ENCODE peak calls at places on chromosomes 13 and 19, in five cellular contexts. Z, D, T, J and G are unnamed samples.

GRCh38 chr13:39106216-39106995 is 68.2 kb downstream of the NHLRC3 start:
- DNase-seq in Z (no peak), D (no peak), J (no peak), T (no peak), G (no peak)

GRCh38 chr13:23380534-23380933 is 53.0 kb downstream of the SACS start:
- DNase-seq in D (no peak), Z (no peak), J (no peak), T (no peak), G (peak; percentile 63)

GRCh38 chr19:36916991-36917390 is 859 bp downstream of the ZNF568 start:
- DNase-seq in T (no peak), J (no peak), D (no peak), Z (peak; percentile 11), G (no peak)

GRCh38 chr19:18436651-18437478 is 1.1 kb downstream of the ISYNA1 start:
- DNase-seq in T (peak; percentile 89), J (peak; percentile 94), D (peak; percentile 84), Z (peak; percentile 92), G (peak; percentile 75)

GRCh38 chr13:21014666-21015170 is 46.7 kb downstream of the LATS2 start:
- DNase-seq in J (no peak), T (no peak), Z (no peak), D (peak; percentile 42), G (peak; percentile 89)

GRCh38 chr19:1373534-1374249 is 10.0 kb upstream of the NDUFS7 start:
- DNase-seq in J (peak; percentile 85), Z (no peak), D (peak; percentile 86), T (no peak), G (no peak)

GRCh38 chr19:16778796-16779411 is 50.3 kb upstream of the SIN3B start:
- DNase-seq in Z (peak; percentile 69), J (peak; percentile 79), T (no peak), D (peak; percentile 33), G (peak; percentile 16)

GRCh38 chr19:5680083-5680436 is 256 bp downstream of the MICOS13 start:
- DNase-seq in D (peak; percentile 58), T (no peak), J (peak; percentile 90), Z (peak; percentile 48), G (peak; percentile 69)

GRCh38 chr19:10407102-10407501 is 3.8 kb upstream of the CDC37 start:
- DNase-seq in Z (no peak), J (no peak), T (no peak), D (no peak), G (no peak)

GRCh38 chr13:32811297-32811800 is 204.9 kb upstream of the KL start:
- DNase-seq in D (no peak), J (no peak), Z (peak; percentile 15), T (no peak), G (peak; percentile 47)

GRCh38 chr13:53151692-53152421 is 123.2 kb downstream of the OLFM4 start:
- DNase-seq in D (no peak), J (no peak), T (no peak), Z (peak; percentile 87), G (peak; percentile 56)

GRCh38 chr19:56333506-56333905 is 18.9 kb upstream of the ZSCAN5A start:
- DNase-seq in D (no peak), T (no peak), J (no peak), Z (peak; percentile 48), G (peak; percentile 54)

GRCh38 chr19:51029718-51030117 is 3.3 kb upstream of the KLK11 start:
- DNase-seq in Z (no peak), D (no peak), T (no peak), J (no peak), G (no peak)

GRCh38 chr13:40508767-40509342 is 157.6 kb downstream of the FOXO1 start:
- DNase-seq in Z (no peak), T (no peak), D (no peak), J (no peak), G (no peak)

GRCh38 chr13:52010890-52011689 is at the start of gene ATP7B:
- DNase-seq in D (peak; percentile 15), Z (peak; percentile 78), J (peak; percentile 85), T (peak; percentile 66), G (peak; percentile 55)

GRCh38 chr19:11680689-11681302 is 58.0 kb downstream of the ZNF823 start:
- DNase-seq in D (no peak), T (no peak), Z (no peak), J (no peak), G (no peak)
- H3K9me3 ChIP-seq in D (no peaks in the 10 kb centered on the region), T (peaks cover 39% of the 10 kb centered on the region), Z (peaks cover 21% of the 10 kb centered on the region), J (peaks cover 85% of the 10 kb centered on the region), G (peaks cover 59% of the 10 kb centered on the region)

GRCh38 chr13:112983428-112984196 is 14.6 kb downstream of the MCF2L start:
- DNase-seq in J (no peak), Z (no peak), D (peak; percentile 54), T (no peak), G (no peak)
- H3K4me3 ChIP-seq in J (no peak overlapping the region), Z (no peak overlapping the region), D (peak overlapping the region; percentile 51), T (no peak overlapping the region), G (no peak overlapping the region)

DNA sequence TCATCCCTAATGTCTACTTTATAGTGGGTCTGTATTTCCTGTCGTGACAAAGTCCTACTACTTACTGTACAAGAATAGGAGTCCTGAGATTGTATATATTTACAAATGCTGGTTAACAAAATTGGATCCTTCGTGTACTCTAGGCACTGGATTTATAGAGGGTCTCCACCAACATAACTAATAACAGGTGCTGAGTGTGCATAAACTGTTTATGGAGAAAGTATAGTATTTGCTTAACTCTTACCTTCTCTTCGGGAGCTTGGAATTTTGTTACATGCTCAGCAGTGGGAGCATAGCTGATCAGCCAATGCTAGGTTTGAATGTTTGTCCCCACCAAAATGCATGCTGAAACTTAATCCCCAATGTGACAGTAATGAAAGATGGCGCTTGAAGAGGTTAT is 12.1 kb downstream of the ZNF442 start:
- DNase-seq in D (no peak), J (no peak), Z (no peak), T (no peak), G (no peak)
- H3K9me3 ChIP-seq in D (peaks cover 2% of the 10 kb centered on the region), J (peaks cover 95% of the 10 kb centered on the region), Z (peaks cover 46% of the 10 kb centered on the region), T (peaks cover 98% of the 10 kb centered on the region), G (peaks cover 79% of the 10 kb centered on the region)

DNA sequence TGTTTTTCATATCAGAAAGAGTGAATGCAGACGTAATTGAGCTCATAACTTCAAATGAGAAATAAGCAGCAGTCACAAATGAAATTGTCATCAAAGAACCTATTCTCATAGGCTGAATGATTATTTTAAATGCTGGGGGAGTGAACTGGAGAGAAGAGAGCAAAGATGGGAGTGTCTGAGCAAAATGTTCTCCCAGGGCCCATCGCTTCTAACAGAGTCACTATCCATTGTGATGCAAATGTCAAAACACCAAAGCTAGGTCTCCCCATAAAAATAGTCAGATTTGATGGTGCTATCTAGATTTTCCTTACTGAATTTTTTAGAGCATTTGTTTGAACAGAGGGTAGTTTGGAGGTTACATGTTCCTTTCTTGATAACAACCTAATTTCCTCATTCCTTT is 278.7 kb downstream of the PCDH9 start:
- DNase-seq in D (no peak), J (no peak), Z (no peak), T (no peak), G (no peak)
- H3K4me3 ChIP-seq in D (no peak overlapping the region), J (no peak overlapping the region), Z (no peak overlapping the region), T (no peak overlapping the region), G (no peak overlapping the region)

GRCh38 chr19:54707932-54708331 is 16.3 kb upstream of the KIR3DL3 start:
- DNase-seq in T (no peak), D (no peak), Z (no peak), J (peak; percentile 78), G (no peak)

GRCh38 chr19:54704928-54705327 is 19.3 kb upstream of the KIR3DL3 start:
- DNase-seq in T (no peak), Z (no peak), D (no peak), J (no peak), G (no peak)

DNA sequence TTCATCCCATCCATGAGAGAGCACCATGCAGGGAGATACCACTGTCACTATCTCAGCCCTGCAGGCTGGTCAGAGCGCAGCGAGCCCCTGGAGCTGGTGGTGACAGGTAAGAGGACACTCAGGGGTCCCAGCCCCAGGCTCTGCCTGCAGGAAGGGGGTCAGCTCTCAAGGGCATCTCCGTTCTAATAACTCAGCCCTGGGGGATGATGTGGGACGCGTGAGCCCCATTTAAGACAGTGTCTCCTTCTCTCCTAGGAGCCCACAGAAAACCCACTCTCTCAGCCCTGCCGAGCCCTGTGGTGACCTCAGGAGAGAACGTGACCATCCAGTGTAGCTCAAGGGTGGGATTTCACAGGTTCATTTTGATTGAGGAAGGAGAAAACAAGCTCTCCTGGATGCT is 15.5 kb upstream of the KIR3DL3 start:
- DNase-seq in T (no peak), J (no peak), D (no peak), Z (no peak), G (no peak)
- H3K9me3 ChIP-seq in T (no peaks in the 10 kb centered on the region), J (no peaks in the 10 kb centered on the region), D (no peaks in the 10 kb centered on the region), Z (peaks cover 8% of the 10 kb centered on the region), G (no peaks in the 10 kb centered on the region)

DNA sequence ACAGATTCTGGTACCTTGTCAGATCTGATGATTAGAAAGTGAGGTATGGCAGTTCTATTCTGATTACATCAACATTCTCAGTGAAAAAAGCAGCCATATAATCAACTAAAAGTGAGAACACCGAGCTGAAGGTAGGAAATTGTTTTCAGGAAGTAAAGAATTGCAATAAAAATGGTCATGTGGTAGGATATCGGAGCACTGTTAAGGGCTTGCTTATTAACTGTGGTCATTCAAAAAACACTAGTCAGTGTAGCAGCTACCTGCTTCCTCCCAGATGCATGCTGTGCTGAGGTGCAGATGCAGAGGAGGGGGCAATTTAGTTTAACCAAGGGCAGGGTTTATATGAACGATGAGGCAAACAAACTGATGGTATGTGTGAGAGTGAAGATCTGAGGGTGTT is 112.0 kb downstream of the DIAPH3 start:
- DNase-seq in J (no peak), Z (no peak), T (no peak), D (no peak), G (no peak)
- H3K4me3 ChIP-seq in J (no peak overlapping the region), Z (no peak overlapping the region), T (no peak overlapping the region), D (no peak overlapping the region), G (no peak overlapping the region)

GRCh38 chr13:112059457-112060317 is 7.3 kb upstream of the SOX1 start:
- DNase-seq in T (no peak), J (no peak), Z (peak; percentile 63), D (no peak), G (no peak)

GRCh38 chr13:112058519-112058873 is 8.5 kb upstream of the SOX1 start:
- DNase-seq in T (no peak), J (no peak), Z (no peak), D (no peak), G (no peak)

GRCh38 chr13:112060431-112060830 is 6.5 kb upstream of the SOX1 start:
- DNase-seq in J (no peak), Z (no peak), T (no peak), D (no peak), G (no peak)

GRCh38 chr13:112057736-112058518 is 9.0 kb upstream of the SOX1 start:
- DNase-seq in J (peak; percentile 71), T (no peak), Z (peak; percentile 74), D (no peak), G (no peak)

DNA sequence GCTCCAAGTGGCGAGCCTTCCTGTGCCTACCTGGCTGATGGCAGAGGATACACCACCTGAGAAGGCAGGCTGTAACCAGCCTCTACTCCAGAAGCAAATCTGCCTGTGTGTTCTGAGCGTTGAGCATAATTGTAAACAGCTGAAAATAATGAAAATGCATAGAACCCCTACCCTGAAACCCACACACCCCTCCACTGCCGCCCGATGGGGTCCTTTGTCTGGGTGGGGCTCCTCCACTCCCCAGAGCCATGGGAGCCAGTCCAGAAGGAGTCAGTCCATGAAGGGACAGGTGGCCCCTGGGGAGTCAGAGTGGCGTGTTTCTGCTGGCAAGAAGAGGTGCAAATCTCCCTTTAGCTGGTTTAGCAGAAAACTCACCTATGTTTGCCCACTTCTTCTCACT is 8.0 kb upstream of the SOX1 start:
- DNase-seq in D (no peak), J (no peak), T (no peak), Z (no peak), G (no peak)
- H3K9me3 ChIP-seq in D (no peaks in the 10 kb centered on the region), J (no peaks in the 10 kb centered on the region), T (no peaks in the 10 kb centered on the region), Z (no peaks in the 10 kb centered on the region), G (no peaks in the 10 kb centered on the region)

GRCh38 chr13:108322206-108322824 is 52.8 kb downstream of the TNFSF13B start:
- DNase-seq in J (no peak), Z (peak; percentile 64), T (no peak), D (no peak), G (peak; percentile 83)
- H3K4me3 ChIP-seq in J (no peak overlapping the region), Z (no peak overlapping the region), T (no peak overlapping the region), D (no peak overlapping the region), G (no peak overlapping the region)

GRCh38 chr13:104385409-104385808 is 1319.2 kb upstream of the SLC10A2 start:
- DNase-seq in T (no peak), Z (no peak), J (no peak), D (no peak), G (peak; percentile 16)
- H3K9me3 ChIP-seq in T (no peaks in the 10 kb centered on the region), Z (no peaks in the 10 kb centered on the region), J (peaks cover 19% of the 10 kb centered on the region), D (no peaks in the 10 kb centered on the region), G (peaks cover 3% of the 10 kb centered on the region)